ENCODE peak calls at places on chromosomes 2 and 18, in ten cellular contexts. W is glutamatergic neuron, R is ovary, M is left ventricle myocardium inferior, I is iris pigment epithelial cell, S is GF-D8, K is activated T-cell treated with anti-CD3 and anti-CD28 coated beads for 1 hour, N is NCI-H1105 treated with DMSO at 0.1 percent for 48 hours, Z is NCI-H748 treated with DMSO at 0.1 percent for 48 hours, Q is substantia nigra. G is an unnamed sample.

GRCh38 chr18:9876867-9877654 is 8.7 kb upstream of the TXNDC2 start:
- DNase-seq in N (no peak), K (no peak), W (no peak), Z (no peak), Q (no peak), R (peak), S (no peak), I (peak), M (no peak), G (no peak)

GRCh38 chr2:233711312-233712008 is 1.2 kb upstream of the UGT1A5 start:
- DNase-seq in I (peak), Q (no peak), K (peak), W (peak), N (peak), M (peak), R (peak), S (no peak), Z (peak), G (peak)

GRCh38 chr2:127185093-127185492 is 35.0 kb downstream of the CYP27C1 start:
- DNase-seq in R (no peak), Z (no peak), I (no peak), N (no peak), M (no peak), Q (no peak), W (no peak), K (no peak), S (no peak), G (no peak)

GRCh38 chr2:190600293-190601103 is 48.4 kb upstream of the NAB1 start:
- DNase-seq in S (no peak), K (no peak), R (no peak), W (no peak), Q (no peak), I (no peak), N (no peak), Z (no peak), M (no peak), G (no peak)

GRCh38 chr2:111139637-111140317 is 19.1 kb downstream of the BCL2L11 start:
- DNase-seq in K (no peak), Z (no peak), N (peak), I (no peak), W (no peak), Q (no peak), R (no peak), M (no peak), S (no peak), G (peak)

GRCh38 chr18:74256190-74256589 is 35.6 kb downstream of the CYB5A start:
- DNase-seq in K (no peak), M (peak), Q (no peak), R (no peak), S (no peak), Z (no peak), W (peak), N (no peak), I (no peak), G (no peak)

GRCh38 chr2:144152817-144153271 is 367.1 kb downstream of the ZEB2 start:
- DNase-seq in Q (no peak), N (no peak), R (no peak), M (no peak), W (no peak), K (no peak), I (peak), Z (no peak), S (peak), G (no peak)

GRCh38 chr2:241410739-241411176 is 54.7 kb downstream of the FARP2 start:
- DNase-seq in Z (no peak), S (no peak), R (no peak), Q (peak), W (no peak), N (no peak), M (no peak), I (peak), K (no peak), G (no peak)

GRCh38 chr2:142966281-142966680 is 88.8 kb downstream of the KYNU start:
- DNase-seq in Q (no peak), Z (no peak), N (no peak), W (no peak), K (no peak), R (no peak), S (no peak), I (no peak), M (no peak), G (no peak)

GRCh38 chr2:75553961-75554539 is 6.7 kb downstream of the EVA1A start:
- DNase-seq in Z (no peak), S (no peak), K (no peak), N (no peak), I (no peak), Q (no peak), W (no peak), R (no peak), M (no peak), G (no peak)

GRCh38 chr2:40169430-40169829 is 282.5 kb downstream of the SLC8A1 start:
- DNase-seq in R (no peak), N (no peak), W (no peak), S (no peak), M (no peak), K (no peak), Q (no peak), Z (no peak), I (no peak), G (no peak)

GRCh38 chr2:189676471-189676870 is 2.0 kb downstream of the ANKAR start:
- DNase-seq in K (no peak), Q (no peak), I (peak), R (no peak), W (no peak), Z (no peak), S (no peak), N (no peak), M (no peak), G (no peak)

GRCh38 chr2:109410021-109410815 is 203.5 kb downstream of the SEPTIN10 start:
- DNase-seq in M (no peak), N (no peak), Z (no peak), I (peak), R (no peak), K (no peak), Q (no peak), W (no peak), S (no peak), G (peak)

GRCh38 chr2:174846218-174846617 is 81.9 kb upstream of the CHRNA1 start:
- DNase-seq in W (no peak), Q (no peak), M (no peak), K (no peak), N (no peak), R (no peak), I (no peak), S (no peak), Z (no peak), G (no peak)

GRCh38 chr2:74975016-74975415 is 16.6 kb downstream of the POLE4 start:
- DNase-seq in K (no peak), I (peak), S (no peak), Z (no peak), R (no peak), M (no peak), Q (no peak), W (no peak), N (no peak), G (no peak)

GRCh38 chr2:69565431-69565839 is 78.1 kb downstream of the AAK1 start:
- DNase-seq in Q (no peak), R (peak), S (no peak), Z (no peak), N (peak), I (peak), W (peak), K (peak), M (peak), G (peak)

G was measured in NCI-H510A treated with DMSO at 0.1 percent for 48 hours.